ENCODE peak calls at places on chromosomes 1 and 21, in four cellular contexts. B, S, A and I are unnamed samples.
A peak's percentile ranks its signal among the peaks of the same experiment; 100 is the strongest.

GRCh38 chr1:230381049-230381467 is 45.1 kb downstream of the PGBD5 start:
- DNase-seq in S (no peak), A (no peak), B (no peak), I (no peak)

GRCh38 chr1:88936223-88936523 is 44.8 kb upstream of the GTF2B start:
- DNase-seq in S (no peak), B (no peak), A (no peak), I (no peak)

GRCh38 chr1:232788235-232788872 is 16.9 kb upstream of the MAP10 start:
- DNase-seq in A (no peak), S (no peak), B (no peak), I (no peak)

GRCh38 chr1:58975888-58976287 is 192.0 kb upstream of the JUN start:
- DNase-seq in S (no peak), B (peak; percentile 39), A (no peak), I (no peak)

GRCh38 chr1:169308313-169309039 is 59.1 kb downstream of the NME7 start:
- DNase-seq in S (no peak), A (no peak), B (no peak), I (no peak)

GRCh38 chr1:178918955-178919354 is 48.1 kb upstream of the ANGPTL1 start:
- DNase-seq in A (no peak), B (no peak), S (no peak), I (no peak)

GRCh38 chr21:34092241-34092921 is 19.0 kb downstream of the MRPS6 start:
- DNase-seq in B (no peak), A (no peak), S (no peak), I (peak; percentile 24)

GRCh38 chr1:44536357-44536756 is 131.3 kb downstream of the RNF220 start:
- DNase-seq in S (no peak), A (no peak), B (no peak), I (no peak)

GRCh38 chr21:31503939-31504338 is 155.6 kb upstream of the SOD1 start:
- DNase-seq in S (no peak), B (no peak), A (no peak), I (no peak)

GRCh38 chr1:53637726-53638640 is 101.0 kb downstream of the GLIS1 start:
- DNase-seq in A (no peak), S (no peak), B (no peak), I (no peak)

GRCh38 chr21:37430184-37430821 is 63.7 kb downstream of the DYRK1A start:
- DNase-seq in A (no peak), B (no peak), S (no peak), I (no peak)

GRCh38 chr1:231139659-231140650 is 21.9 kb upstream of the TRIM67 start:
- DNase-seq in A (peak; percentile 33), B (peak; percentile 100), S (peak; percentile 87), I (no peak)

GRCh38 chr1:71014110-71014509 is 33.5 kb downstream of the PTGER3 start:
- DNase-seq in B (peak; percentile 58), A (no peak), S (no peak), I (no peak)

GRCh38 chr1:147496571-147496970 is 44.7 kb upstream of the BCL9 start:
- DNase-seq in S (peak; percentile 63), B (peak; percentile 42), A (peak; percentile 19), I (no peak)

GRCh38 chr1:56331892-56332567 is 247.3 kb downstream of the PLPP3 start:
- DNase-seq in B (peak; percentile 40), S (no peak), A (peak; percentile 38), I (no peak)

GRCh38 chr1:20184481-20184900 is 1.4 kb upstream of the UBXN10 start:
- DNase-seq in B (no peak), A (no peak), S (no peak), I (no peak)

GRCh38 chr1:77039739-77040138 is 172.5 kb downstream of the ST6GALNAC5 start:
- DNase-seq in B (peak; percentile 100), A (peak; percentile 74), S (peak; percentile 94), I (no peak)

GRCh38 chr1:213438339-213438738 is 387.3 kb downstream of the RPS6KC1 start:
- DNase-seq in A (no peak), S (no peak), B (no peak), I (no peak)

GRCh38 chr1:198631292-198631691 is 7.5 kb upstream of the PTPRC start:
- DNase-seq in S (no peak), A (no peak), B (no peak), I (no peak)